ENCODE peak calls at places on chromosomes 16 and 17, in six cellular contexts. U is NCI-H1436; C is activated T-helper 9 cell treated with anti-CD3 and anti-CD28 coated beads, Interleukin-2, amount 50 U/mL, for 16 hours; B is iris pigment epithelial cell; X is putamen; D is progenitor cell of endocrine pancreas. Y is an unnamed sample.

GRCh38 chr17:61253937-61254677 is 145.5 kb upstream of the TBX2 start:
- DNase-seq in C (no peak), D (no peak), U (no peak), B (no peak), X (no peak), Y (no peak)

GRCh38 chr16:85982563-85982939 is 83.6 kb downstream of the IRF8 start:
- DNase-seq in U (no peak), X (no peak), C (no peak), B (no peak), D (no peak), Y (no peak)

GRCh38 chr16:53087101-53087500 is 32.3 kb downstream of the CHD9 start:
- DNase-seq in C (no peak), X (no peak), U (no peak), D (no peak), B (peak; percentile 54), Y (no peak)

GRCh38 chr16:1984347-1985225 is 593 bp downstream of the GFER start:
- DNase-seq in B (peak; percentile 39), C (no peak), U (no peak), X (peak; percentile 31), D (no peak), Y (no peak)

GRCh38 chr16:6852643-6853042 is 480.0 kb upstream of the RBFOX1 start:
- DNase-seq in X (no peak), U (no peak), D (no peak), C (no peak), B (no peak), Y (no peak)

GRCh38 chr17:80725532-80725931 is 180.9 kb downstream of the RPTOR start:
- DNase-seq in D (no peak), X (no peak), B (no peak), C (no peak), U (no peak), Y (no peak)

GRCh38 chr16:27495191-27495590 is 54.5 kb downstream of the GTF3C1 start:
- DNase-seq in D (no peak), C (no peak), U (no peak), X (no peak), B (peak; percentile 40), Y (no peak)

GRCh38 chr17:35062284-35062683 is 1.2 kb downstream of the RFFL start:
- DNase-seq in D (no peak), X (no peak), U (no peak), B (no peak), C (no peak), Y (no peak)

GRCh38 chr17:28551421-28552186 is 820 bp downstream of the UNC119 start:
- DNase-seq in C (no peak), D (no peak), X (no peak), U (no peak), B (no peak), Y (peak; percentile 38)

GRCh38 chr16:17467923-17468540 is 2.7 kb downstream of the XYLT1 start:
- DNase-seq in X (peak; percentile 79), B (peak; percentile 7), U (peak; percentile 47), C (no peak), D (peak; percentile 59), Y (no peak)

GRCh38 chr17:78294776-78295175 is 63.3 kb downstream of the TMEM235 start:
- DNase-seq in X (no peak), C (no peak), U (no peak), D (no peak), B (peak; percentile 79), Y (no peak)

GRCh38 chr17:64706224-64707076 is 44.3 kb upstream of the SMURF2 start:
- DNase-seq in U (no peak), B (no peak), C (no peak), X (no peak), D (no peak), Y (no peak)

GRCh38 chr17:56681561-56682266 is 88.2 kb downstream of the NOG start:
- DNase-seq in X (no peak), B (peak; percentile 97), U (no peak), C (no peak), D (no peak), Y (no peak)

GRCh38 chr17:83051423-83052240 is 27.8 kb upstream of the METRNL start:
- DNase-seq in C (peak; percentile 97), D (peak; percentile 98), U (peak; percentile 100), X (peak; percentile 97), B (peak; percentile 96), Y (peak; percentile 98)